ENCODE peak calls at places on chromosome 6, in four cellular contexts. U is lower lobe of right lung, D is adrenal gland, G is HFF-Myc. B is an unnamed sample.
A peak's percentile ranks its signal among the peaks of the same experiment; 100 is the strongest.

GRCh38 chr6:145627451-145627850 is 107.9 kb downstream of the EPM2A start:
- DNase-seq in U (no peak), D (no peak), G (no peak), B (no peak)

GRCh38 chr6:41637179-41638001 is 878 bp upstream of the MDFI start:
- DNase-seq in U (peak; percentile 48), D (no peak), G (no peak), B (no peak)

GRCh38 chr6:23890543-23891227 is 235.3 kb upstream of the NRSN1 start:
- DNase-seq in U (no peak), D (no peak), G (no peak), B (no peak)

GRCh38 chr6:153301602-153302001 is 170.5 kb upstream of the RGS17 start:
- DNase-seq in U (no peak), D (no peak), G (no peak), B (no peak)

GRCh38 chr6:90716345-90716744 is 129.5 kb upstream of the MAP3K7 start:
- DNase-seq in U (no peak), D (no peak), G (no peak), B (no peak)

GRCh38 chr6:111558690-111559192 is 46.9 kb downstream of the TRAF3IP2 start:
- DNase-seq in U (no peak), D (no peak), G (no peak), B (no peak)

GRCh38 chr6:168732676-168733075 is 291.7 kb downstream of the SMOC2 start:
- DNase-seq in U (no peak), D (no peak), G (no peak), B (no peak)

GRCh38 chr6:49551126-49551865 is 828 bp downstream of the C6orf141 start:
- DNase-seq in U (no peak), D (no peak), G (no peak), B (no peak)

GRCh38 chr6:14035448-14035847 is 82.1 kb upstream of the CD83 start:
- DNase-seq in U (no peak), D (no peak), G (peak; percentile 54), B (peak; percentile 87)

GRCh38 chr6:87808005-87808757 is 106.1 kb upstream of the AKIRIN2 start:
- DNase-seq in U (no peak), D (no peak), G (no peak), B (no peak)

GRCh38 chr6:46491201-46491788 is at the start of gene RCAN2:
- DNase-seq in U (peak; percentile 69), D (peak; percentile 51), G (no peak), B (no peak)

GRCh38 chr6:42315991-42316378 is 98.3 kb upstream of the MRPS10 start:
- DNase-seq in U (no peak), D (peak; percentile 74), G (peak; percentile 93), B (peak; percentile 89)

DNA sequence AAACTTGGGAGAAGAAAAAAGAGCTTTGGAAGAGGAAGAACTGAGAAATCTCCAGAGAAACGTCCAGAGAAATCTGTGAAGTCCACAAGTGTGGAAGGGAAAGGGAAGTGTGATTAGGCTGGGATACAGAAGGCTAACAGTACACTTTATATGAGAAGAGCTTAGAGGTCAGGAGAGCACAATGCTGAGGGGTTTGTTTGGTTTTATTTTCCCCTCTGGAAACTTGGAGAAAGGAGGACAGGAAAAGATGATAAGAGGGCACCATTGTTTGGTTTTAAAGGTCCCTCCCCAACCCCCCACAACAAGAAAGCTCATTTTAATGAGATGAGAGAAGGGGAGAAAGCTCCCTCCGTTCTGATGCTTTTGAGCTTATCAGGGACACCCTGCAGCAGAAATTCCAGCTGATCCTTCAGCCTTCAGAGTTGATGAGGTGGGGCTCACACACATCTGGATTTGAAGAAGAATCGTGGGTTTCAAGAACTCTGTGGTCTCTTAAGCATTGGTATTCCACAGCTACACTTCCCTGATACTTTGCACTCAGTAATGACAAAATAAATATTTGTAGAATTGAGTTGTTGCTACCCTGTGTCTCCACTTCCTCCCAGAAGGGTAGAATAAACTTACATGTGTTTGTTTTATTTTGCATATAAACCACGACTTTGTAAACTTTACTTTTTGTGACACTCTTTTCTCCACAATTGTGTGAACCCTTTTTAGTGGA is 1.9 kb downstream of the NT5E start:
- DNase-seq in U (no peak), D (no peak), G (no peak), B (no peak)
- H3K4me3 ChIP-seq in U (peak overlapping the region; percentile 66), D (no peak overlapping the region), G (peak overlapping the region; percentile 63), B (peak overlapping the region; percentile 78)

DNA sequence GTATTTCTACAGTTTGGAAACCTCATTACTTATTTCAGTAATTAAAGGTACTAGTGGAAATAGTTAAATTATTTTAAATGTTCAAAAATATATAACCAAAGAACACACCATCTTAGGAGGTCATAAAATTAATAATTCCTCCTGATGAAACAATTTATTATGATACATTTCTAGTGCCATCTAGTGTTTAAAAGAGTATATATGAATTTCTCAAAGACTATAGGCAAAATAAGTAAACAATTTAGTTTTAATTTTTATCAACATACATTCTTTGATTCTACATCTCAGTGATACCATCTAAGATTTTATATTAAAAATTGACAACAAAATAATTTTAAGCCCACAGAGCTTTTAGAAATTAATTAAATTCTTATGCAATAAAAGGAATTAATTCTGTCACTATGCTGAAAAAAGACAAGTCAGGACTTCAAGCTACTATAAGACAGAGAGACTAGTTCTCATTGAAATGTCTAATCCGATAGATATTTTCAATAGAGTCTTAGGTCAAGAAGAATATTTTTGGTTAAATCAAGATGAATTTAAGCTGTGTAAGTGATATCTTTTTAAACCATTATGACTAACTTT is 107.8 kb upstream of the RNF217 start:
- DNase-seq in U (no peak), D (no peak), G (no peak), B (no peak)
- TF ChIP-seq CTCF in U (no peak), D (peak; percentile 19), G (no peak), B (no peak)

GRCh38 chr6:135141728-135142127 is 39.4 kb upstream of the MYB start:
- DNase-seq in U (no peak), D (no peak), G (no peak), B (no peak)
- H3K4me3 ChIP-seq in U (no peak overlapping the region), D (no peak overlapping the region), G (no peak overlapping the region), B (no peak overlapping the region)

GRCh38 chr6:75300206-75300605 is 15.6 kb upstream of the TMEM30A start:
- DNase-seq in U (no peak), D (no peak), G (no peak), B (peak; percentile 19)
- TF ChIP-seq CTCF in U (no peak), D (no peak), G (no peak), B (no peak)

GRCh38 chr6:5846335-5846734 is 160.4 kb downstream of the NRN1 start:
- DNase-seq in U (no peak), D (no peak), G (no peak), B (no peak)

GRCh38 chr6:5846889-5847288 is 159.8 kb downstream of the NRN1 start:
- DNase-seq in U (no peak), D (no peak), G (no peak), B (no peak)

GRCh38 chr6:5851261-5851757 is 155.4 kb downstream of the NRN1 start:
- DNase-seq in U (peak; percentile 77), D (peak; percentile 23), G (no peak), B (no peak)

GRCh38 chr6:5854900-5855299 is 151.8 kb downstream of the NRN1 start:
- DNase-seq in U (no peak), D (no peak), G (no peak), B (no peak)

DNA sequence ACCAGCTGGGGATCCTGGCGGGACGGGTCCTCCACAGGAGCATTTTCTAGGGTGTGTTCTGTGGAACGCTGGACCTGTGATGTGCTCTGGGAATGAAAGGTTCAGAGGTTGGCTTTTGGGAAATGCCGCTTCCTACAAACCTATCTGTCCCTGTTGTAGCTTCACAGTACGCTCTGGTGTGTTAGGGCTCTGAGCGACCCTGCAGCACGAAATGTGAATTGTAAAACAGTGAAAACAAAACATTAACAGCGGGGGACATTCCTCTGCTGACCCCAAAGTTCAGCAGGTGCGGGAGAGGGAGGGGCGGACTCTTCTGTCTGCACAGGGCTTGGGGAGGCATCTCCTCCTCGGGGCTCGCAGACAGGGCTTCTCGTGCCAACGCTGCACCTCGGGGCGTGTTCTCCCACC is 155.9 kb downstream of the NRN1 start:
- DNase-seq in U (no peak), D (no peak), G (no peak), B (no peak)
- H3K4me3 ChIP-seq in U (peak overlapping the region; percentile 51), D (no peak overlapping the region), G (no peak overlapping the region), B (peak overlapping the region; percentile 23)

DNA sequence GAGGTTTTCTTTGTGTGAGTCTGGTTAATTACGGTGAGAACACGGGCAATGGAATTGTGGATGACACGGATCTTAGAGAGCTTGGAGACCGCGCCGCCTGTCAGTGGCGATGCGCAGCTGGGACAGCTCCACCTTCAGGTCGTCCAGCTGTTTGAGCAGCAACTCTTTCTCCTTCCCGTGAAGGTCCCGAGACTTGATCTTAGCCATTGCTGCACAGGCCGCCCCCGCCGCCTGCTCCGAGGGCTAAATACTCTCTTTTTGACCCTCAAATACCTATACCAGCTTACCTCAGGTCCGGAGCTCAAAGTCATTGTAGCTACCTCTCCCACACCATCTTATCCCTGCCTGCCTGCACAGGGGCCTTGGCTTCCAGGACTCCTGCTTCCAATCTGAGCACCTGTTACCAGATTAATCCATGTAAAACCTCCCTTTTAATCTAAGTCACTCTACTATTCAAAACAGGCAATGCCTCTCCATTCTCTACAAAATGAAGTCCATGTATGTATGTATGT is 100.2 kb downstream of the PREP start:
- DNase-seq in U (no peak), D (no peak), G (no peak), B (no peak)
- TF ChIP-seq CTCF in U (no peak), D (no peak), G (no peak), B (no peak)

GRCh38 chr6:158812611-158813010 is 6.6 kb downstream of the EZR start:
- DNase-seq in U (no peak), D (no peak), G (no peak), B (no peak)
- H3K4me3 ChIP-seq in U (peak overlapping the region; percentile 82), D (no peak overlapping the region), G (no peak overlapping the region), B (no peak overlapping the region)

GRCh38 chr6:108560463-108561308 is at the start of gene FOXO3:
- DNase-seq in U (peak; percentile 96), D (peak; percentile 91), G (no peak), B (no peak)

GRCh38 chr6:108557494-108558371 is 3.0 kb upstream of the FOXO3 start:
- DNase-seq in U (peak; percentile 88), D (peak; percentile 66), G (no peak), B (no peak)

GRCh38 chr6:108558372-108559096 is 2.2 kb upstream of the FOXO3 start:
- DNase-seq in U (peak; percentile 99), D (peak; percentile 98), G (peak; percentile 96), B (peak; percentile 94)

GRCh38 chr6:108559884-108560462 is 744 bp upstream of the FOXO3 start:
- DNase-seq in U (peak; percentile 77), D (peak; percentile 82), G (no peak), B (no peak)

DNA sequence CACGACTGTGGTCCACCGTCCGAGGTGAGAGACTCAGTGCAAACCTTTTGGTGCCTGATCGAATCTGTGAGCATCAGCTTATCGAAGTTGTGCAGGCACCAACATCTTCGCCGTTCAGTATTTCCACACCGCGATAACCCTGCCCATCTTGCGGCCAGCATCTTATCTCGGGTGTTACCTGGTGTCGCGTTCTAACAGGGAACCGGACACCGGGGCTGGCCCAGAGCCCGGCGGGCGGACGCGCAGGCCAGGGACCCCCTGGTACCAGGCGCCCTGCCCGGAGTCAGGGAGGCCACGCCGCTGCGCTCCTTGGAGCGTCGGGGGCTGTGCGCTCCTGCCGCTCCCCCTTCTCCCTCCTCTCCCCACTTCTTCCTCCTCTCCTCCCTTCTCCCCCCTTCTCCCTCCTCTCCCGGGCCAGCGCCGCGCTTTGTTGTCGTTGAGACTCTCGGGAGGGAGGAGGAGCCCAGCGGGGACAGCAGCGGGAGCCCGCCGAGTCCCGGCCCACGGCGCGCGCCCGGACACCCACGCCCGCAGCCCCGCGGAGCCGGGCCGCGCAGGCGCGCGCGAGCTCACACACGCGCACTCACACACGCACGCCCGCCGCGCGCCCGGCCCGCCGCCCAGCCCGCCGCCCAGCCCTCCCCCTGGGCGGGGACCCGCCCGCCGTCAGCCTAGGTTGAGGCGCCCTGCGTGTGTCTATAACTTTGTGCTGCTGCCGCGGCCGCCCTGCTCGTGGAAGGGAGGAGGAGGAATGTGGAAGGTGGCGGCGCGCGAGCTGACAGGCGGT is 1.4 kb upstream of the FOXO3 start:
- DNase-seq in U (peak; percentile 94), D (peak; percentile 91), G (no peak), B (no peak)
- TF ChIP-seq CTCF in U (no peak), D (no peak), G (no peak), B (no peak)

B was measured in AG04449.